ENCODE peak calls at places on chromosomes 5 and 9, in six cellular contexts. V, H, Z, S, T and L are unnamed samples.

GRCh38 chr9:122348288-122348777 is 22.5 kb upstream of the PTGS1 start:
- DNase-seq in T (no peak), S (no peak), V (no peak), H (no peak), Z (no peak), L (no peak)

GRCh38 chr9:1429328-1429727 is 379.2 kb downstream of the DMRT2 start:
- DNase-seq in T (no peak), S (no peak), Z (no peak), H (no peak), V (peak), L (peak)

GRCh38 chr5:79802995-79803394 is 113.4 kb downstream of the CMYA5 start:
- DNase-seq in V (no peak), Z (no peak), T (no peak), H (no peak), S (peak), L (no peak)

GRCh38 chr5:180251887-180252286 is 40.0 kb downstream of the MAPK9 start:
- DNase-seq in Z (no peak), S (no peak), V (no peak), T (no peak), H (no peak), L (no peak)

GRCh38 chr9:12753931-12754330 is 20.9 kb upstream of the LURAP1L start:
- DNase-seq in T (no peak), Z (no peak), S (no peak), H (no peak), V (no peak), L (no peak)

GRCh38 chr9:84670106-84670800 is 724 bp downstream of the NTRK2 start:
- DNase-seq in T (no peak), V (peak), H (no peak), S (no peak), Z (no peak), L (peak)

GRCh38 chr9:82031538-82032280 is 43.1 kb downstream of the SPATA31D1 start:
- DNase-seq in S (peak), T (no peak), V (peak), Z (peak), H (peak), L (peak)

GRCh38 chr5:75156585-75156984 is 80.1 kb downstream of the ANKRD31 start:
- DNase-seq in T (no peak), S (no peak), Z (no peak), V (no peak), H (no peak), L (no peak)

GRCh38 chr9:89661956-89662717 is 57.3 kb downstream of the GADD45G start:
- DNase-seq in V (peak), H (peak), S (peak), Z (peak), T (peak), L (peak)

GRCh38 chr9:137731216-137731946 is 112.6 kb downstream of the EHMT1 start:
- DNase-seq in T (no peak), Z (no peak), V (no peak), S (no peak), H (no peak), L (no peak)

GRCh38 chr5:167565555-167565954 is 725.9 kb upstream of the WWC1 start:
- DNase-seq in V (no peak), Z (no peak), H (no peak), S (peak), T (no peak), L (no peak)

GRCh38 chr5:179766021-179766725 is 27.6 kb upstream of the LTC4S start:
- DNase-seq in Z (no peak), H (no peak), T (no peak), S (peak), V (no peak), L (no peak)

GRCh38 chr5:62208218-62208852 is 97.7 kb upstream of the KIF2A start:
- DNase-seq in H (no peak), V (no peak), Z (no peak), S (no peak), T (no peak), L (no peak)

GRCh38 chr9:121976751-121977150 is 116.4 kb downstream of the TTLL11 start:
- DNase-seq in T (no peak), Z (no peak), H (no peak), V (no peak), S (peak), L (no peak)

GRCh38 chr5:111364992-111365391 is 140.8 kb downstream of the CAMK4 start:
- DNase-seq in S (peak), V (no peak), Z (no peak), T (no peak), H (no peak), L (no peak)

GRCh38 chr9:8863886-8864881 is 1064.6 kb upstream of the DMAC1 start:
- DNase-seq in V (no peak), H (no peak), S (no peak), Z (no peak), T (no peak), L (no peak)

GRCh38 chr5:63255609-63256008 is 677.0 kb downstream of the LRRC70 start:
- DNase-seq in H (no peak), S (no peak), Z (no peak), T (no peak), V (no peak), L (no peak)

GRCh38 chr9:109859447-109859846 is 79.4 kb downstream of the PALM2AKAP2 start:
- DNase-seq in Z (no peak), V (no peak), S (no peak), H (no peak), T (no peak), L (no peak)
- TF ChIP-seq CTCF in Z (peak), V (no peak), S (peak), H (no peak), T (peak), L (no peak)

GRCh38 chr5:95718203-95718602 is 12.9 kb upstream of the RHOBTB3 start:
- DNase-seq in T (no peak), S (no peak), Z (no peak), H (no peak), V (no peak), L (no peak)

GRCh38 chr5:95717439-95717838 is 13.7 kb upstream of the RHOBTB3 start:
- DNase-seq in V (no peak), H (no peak), T (no peak), S (no peak), Z (no peak), L (no peak)

GRCh38 chr5:95720094-95720793 is 10.9 kb upstream of the RHOBTB3 start:
- DNase-seq in V (no peak), Z (no peak), T (no peak), S (peak), H (no peak), L (no peak)

GRCh38 chr5:95715799-95716461 is 15.2 kb upstream of the RHOBTB3 start:
- DNase-seq in V (no peak), S (peak), Z (no peak), T (no peak), H (no peak), L (no peak)

GRCh38 chr5:95718738-95719137 is 12.4 kb upstream of the RHOBTB3 start:
- DNase-seq in T (no peak), Z (no peak), H (no peak), S (no peak), V (no peak), L (no peak)
- H3K4me3 ChIP-seq in T (no peak), Z (no peak), H (no peak), S (no peak), V (no peak), L (no peak)

DNA sequence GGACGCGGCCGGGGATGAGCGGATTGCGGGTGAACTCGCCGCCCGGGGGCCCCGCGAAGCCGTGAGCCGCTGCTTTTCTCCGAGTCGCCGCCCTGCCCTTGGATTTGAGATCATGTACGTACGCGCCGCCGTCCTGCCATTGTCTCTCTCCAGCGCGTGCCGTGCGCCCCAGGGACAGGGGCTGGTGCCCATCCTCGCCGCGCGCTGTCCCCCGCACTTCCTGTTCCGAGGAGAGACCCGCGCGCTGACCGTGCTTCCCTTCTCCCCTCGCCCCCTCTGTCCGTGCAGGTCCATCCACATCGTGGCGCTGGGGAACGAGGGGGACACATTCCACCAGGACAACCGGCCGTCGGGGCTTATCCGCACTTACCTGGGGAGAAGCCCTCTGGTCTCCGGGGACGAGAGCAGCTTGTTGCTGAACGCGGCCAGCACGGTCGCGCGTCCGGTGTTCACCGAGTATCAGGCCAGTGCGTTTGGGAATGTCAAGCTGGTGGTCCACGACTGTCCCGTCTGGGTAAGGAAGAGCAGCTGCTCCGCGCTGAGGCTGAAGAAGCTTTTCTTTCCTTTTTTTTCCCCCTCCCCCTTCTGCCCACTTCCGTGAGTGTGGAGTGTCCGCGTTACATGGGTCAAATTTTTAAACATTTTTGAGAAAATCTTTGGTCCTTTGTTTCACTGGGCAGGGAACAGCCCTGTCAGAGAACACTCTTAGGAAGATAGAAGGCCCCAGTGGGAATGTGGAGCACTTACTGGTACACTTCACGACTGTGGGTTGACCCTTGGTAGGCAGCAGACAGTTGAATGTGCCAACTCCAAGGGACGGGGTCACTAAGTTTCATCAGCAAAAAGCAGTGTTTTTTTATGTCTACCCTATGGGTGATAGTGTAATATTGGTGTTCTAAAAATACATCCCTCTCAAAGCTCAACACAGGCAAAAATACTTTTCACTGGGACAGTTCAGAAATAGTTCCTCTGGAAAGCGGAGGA is 727 bp downstream of the RHOBTB3 start:
- DNase-seq in Z (peak), V (peak), H (peak), S (peak), T (peak), L (peak)
- TF ChIP-seq POLR2A in Z (peak), V (peak), H (no peak), S (no peak), T (no peak), L (no peak)

GRCh38 chr9:100445161-100445902 is 18.4 kb downstream of the MSANTD3 start:
- DNase-seq in T (no peak), V (no peak), H (no peak), Z (no peak), S (no peak), L (no peak)
- TF ChIP-seq CTCF in T (no peak), V (no peak), H (no peak), Z (no peak), S (peak), L (no peak)

GRCh38 chr9:94639996-94640376 is 668 bp upstream of the FBP1 start:
- DNase-seq in H (no peak), V (no peak), Z (no peak), S (no peak), T (peak), L (no peak)
- H3K4me3 ChIP-seq in H (peak), V (peak), Z (peak), S (no peak), T (peak), L (peak)

GRCh38 chr5:1523793-1524480 is at the start of gene LPCAT1:
- DNase-seq in T (peak), H (no peak), Z (peak), V (peak), S (peak), L (peak)
- TF ChIP-seq POLR2A in T (peak), H (no peak), Z (peak), V (peak), S (peak), L (peak)

GRCh38 chr9:88076286-88077070 is 61.8 kb downstream of the SPATA31C2 start:
- DNase-seq in Z (peak), S (peak), H (peak), V (peak), T (peak), L (peak)
- TF ChIP-seq CTCF in Z (peak), S (no peak), H (no peak), V (peak), T (no peak), L (peak)

GRCh38 chr9:72362118-72362531 is 2.9 kb downstream of the ZFAND5 start:
- DNase-seq in V (no peak), T (no peak), S (peak), Z (no peak), H (no peak), L (no peak)

GRCh38 chr9:72363908-72364678 is 915 bp downstream of the ZFAND5 start:
- DNase-seq in Z (peak), V (peak), T (peak), S (peak), H (no peak), L (peak)

GRCh38 chr9:72363226-72363625 is 1.8 kb downstream of the ZFAND5 start:
- DNase-seq in T (no peak), Z (no peak), S (no peak), V (no peak), H (no peak), L (no peak)

GRCh38 chr9:72362680-72363139 is 2.3 kb downstream of the ZFAND5 start:
- DNase-seq in Z (peak), V (peak), H (peak), S (peak), T (no peak), L (peak)

GRCh38 chr9:72361227-72361626 is 3.8 kb downstream of the ZFAND5 start:
- DNase-seq in H (no peak), Z (no peak), S (no peak), V (no peak), T (no peak), L (no peak)
- H3K4me3 ChIP-seq in H (no peak), Z (peak), S (peak), V (peak), T (peak), L (no peak)

DNA sequence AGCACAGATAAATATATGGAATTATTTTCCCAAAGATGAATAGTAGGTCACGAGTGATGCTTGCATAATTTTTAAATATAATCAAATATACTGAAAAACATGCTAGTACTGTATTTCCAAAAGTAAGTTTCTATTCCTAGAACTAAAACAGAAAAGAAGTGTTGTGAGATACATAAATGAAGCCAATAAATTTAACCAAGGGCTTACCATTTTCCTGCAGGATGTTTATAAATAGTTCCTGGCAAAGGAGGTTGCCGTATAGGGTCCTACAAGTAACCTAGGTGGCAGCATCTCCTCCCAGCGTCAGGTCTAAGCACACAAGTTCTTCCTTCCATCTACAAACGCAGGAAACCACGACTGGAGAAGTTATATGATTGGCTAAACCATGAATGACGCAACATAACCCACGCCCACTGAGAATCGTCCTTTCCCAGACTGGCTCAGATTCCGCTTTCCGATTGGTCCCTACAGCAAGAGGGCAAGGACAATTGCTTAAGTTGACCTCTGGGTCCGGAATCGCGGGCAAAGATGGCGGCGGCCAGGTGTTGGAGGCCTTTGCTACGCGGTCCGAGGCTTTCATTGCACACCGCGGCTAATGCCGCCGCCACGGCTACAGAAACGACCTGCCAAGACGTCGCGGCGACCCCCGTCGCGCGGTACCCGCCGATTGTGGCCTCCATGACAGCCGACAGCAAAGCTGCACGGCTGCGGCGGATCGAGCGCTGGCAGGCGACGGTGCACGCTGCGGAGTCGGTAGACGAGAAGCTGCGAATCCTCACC is at the start of gene MRPS30:
- DNase-seq in V (peak), S (peak), T (peak), H (peak), Z (peak), L (peak)
- TF ChIP-seq POLR2A in V (peak), S (peak), T (peak), H (no peak), Z (peak), L (no peak)

GRCh38 chr5:80837679-80838078 is 122.5 kb upstream of the RASGRF2 start:
- DNase-seq in T (no peak), S (no peak), V (no peak), Z (no peak), H (no peak), L (no peak)

GRCh38 chr5:80834710-80835109 is 125.5 kb upstream of the RASGRF2 start:
- DNase-seq in V (no peak), Z (no peak), H (no peak), T (no peak), S (no peak), L (no peak)

GRCh38 chr5:80835128-80835527 is 125.0 kb upstream of the RASGRF2 start:
- DNase-seq in S (no peak), V (no peak), H (no peak), Z (no peak), T (no peak), L (no peak)
- TF ChIP-seq CTCF in S (no peak), V (no peak), H (no peak), Z (no peak), T (no peak), L (no peak)